ENCODE peak calls at places on chromosome 5, in ten cellular contexts. N is retinal pigment epithelial cell, Q is mammary epithelial cell, K is NB4, W is left ventricle myocardium inferior, B is lower leg skin, V is heart left ventricle, D is GM20000, T is HL-60, I is cardiac muscle cell. C is an unnamed sample.

GRCh38 chr5:31404325-31404724 is 127.6 kb downstream of the DROSHA start:
- DNase-seq in N (no peak), Q (no peak), K (no peak), W (no peak), B (no peak), V (no peak), D (no peak), T (no peak), I (no peak), C (no peak)

GRCh38 chr5:122267195-122267594 is 44.8 kb upstream of the SNCAIP start:
- DNase-seq in N (no peak), Q (no peak), K (no peak), W (no peak), B (no peak), V (no peak), D (no peak), T (no peak), I (no peak), C (no peak)

GRCh38 chr5:149636861-149637246 is 55.6 kb downstream of the ARHGEF37 start:
- DNase-seq in N (no peak), Q (peak), K (peak), W (no peak), B (no peak), V (peak), D (peak), T (no peak), I (peak), C (peak)

GRCh38 chr5:98827161-98827560 is 53.7 kb downstream of the RGMB start:
- DNase-seq in N (peak), Q (peak), K (peak), W (no peak), B (no peak), V (no peak), D (no peak), T (no peak), I (peak), C (peak)

GRCh38 chr5:175893466-175893865 is 22.1 kb downstream of the CPLX2 start:
- DNase-seq in N (no peak), Q (no peak), K (no peak), W (peak), B (no peak), V (peak), D (no peak), T (no peak), I (no peak), C (no peak)

GRCh38 chr5:105163547-105163946 is 1601.0 kb upstream of the NUDT12 start:
- DNase-seq in N (no peak), Q (no peak), K (no peak), W (no peak), B (no peak), V (no peak), D (no peak), T (no peak), I (no peak), C (no peak)

GRCh38 chr5:127699416-127699815 is 3.8 kb upstream of the CCDC192 start:
- DNase-seq in N (no peak), Q (no peak), K (no peak), W (no peak), B (no peak), V (no peak), D (no peak), T (no peak), I (no peak), C (no peak)

GRCh38 chr5:171633776-171634470 is 151.7 kb upstream of the SMIM23 start:
- DNase-seq in N (no peak), Q (no peak), K (peak), W (no peak), B (no peak), V (no peak), D (peak), T (peak), I (no peak), C (no peak)

GRCh38 chr5:100550531-100551036 is 15.4 kb downstream of the FAM174A start:
- DNase-seq in N (no peak), Q (no peak), K (no peak), W (no peak), B (no peak), V (no peak), D (peak), T (no peak), I (no peak), C (no peak)

GRCh38 chr5:76861616-76862015 is 11.8 kb downstream of the S100Z start:
- DNase-seq in N (no peak), Q (no peak), K (no peak), W (no peak), B (no peak), V (no peak), D (no peak), T (no peak), I (no peak), C (no peak)

GRCh38 chr5:140150201-140150600 is 24.5 kb downstream of the IGIP start:
- DNase-seq in N (no peak), Q (no peak), K (no peak), W (no peak), B (peak), V (no peak), D (no peak), T (no peak), I (no peak), C (no peak)

GRCh38 chr5:17305964-17306725 is 88.7 kb downstream of the BASP1 start:
- DNase-seq in N (no peak), Q (peak), K (no peak), W (no peak), B (no peak), V (no peak), D (no peak), T (no peak), I (no peak), C (peak)

GRCh38 chr5:17306726-17307091 is 89.3 kb downstream of the BASP1 start:
- DNase-seq in N (no peak), Q (no peak), K (no peak), W (no peak), B (no peak), V (no peak), D (no peak), T (no peak), I (no peak), C (no peak)

GRCh38 chr5:17305024-17305423 is 87.6 kb downstream of the BASP1 start:
- DNase-seq in N (no peak), Q (no peak), K (no peak), W (no peak), B (no peak), V (no peak), D (no peak), T (no peak), I (no peak), C (no peak)

GRCh38 chr5:17309462-17309861 is 92.0 kb downstream of the BASP1 start:
- DNase-seq in N (no peak), Q (no peak), K (no peak), W (no peak), B (no peak), V (no peak), D (no peak), T (no peak), I (no peak), C (no peak)

GRCh38 chr5:17308326-17309065 is 91.1 kb downstream of the BASP1 start:
- DNase-seq in N (no peak), Q (no peak), K (no peak), W (no peak), B (no peak), V (no peak), D (no peak), T (no peak), I (no peak), C (no peak)
- TF ChIP-seq CTCF in N (no peak), Q (no peak), K (no peak), W (no peak), B (no peak), V (no peak), D (no peak), T (no peak), I (no peak), C (no peak)

GRCh38 chr5:989961-990530 is 18.6 kb upstream of the NKD2 start:
- DNase-seq in N (no peak), Q (no peak), K (peak), W (peak), B (peak), V (peak), D (no peak), T (no peak), I (peak), C (no peak)
- TF ChIP-seq CTCF in N (peak), Q (no peak), K (peak), W (peak), B (no peak), V (peak), D (no peak), T (no peak), I (peak), C (no peak)

GRCh38 chr5:133610489-133611356 is 1.6 kb downstream of the FSTL4 start:
- DNase-seq in N (peak), Q (peak), K (peak), W (peak), B (no peak), V (peak), D (peak), T (no peak), I (peak), C (peak)
- TF ChIP-seq CTCF in N (peak), Q (peak), K (peak), W (peak), B (no peak), V (peak), D (peak), T (no peak), I (peak), C (peak)

GRCh38 chr5:37787742-37788141 is 52.1 kb downstream of the GDNF start:
- DNase-seq in N (no peak), Q (no peak), K (no peak), W (no peak), B (no peak), V (no peak), D (no peak), T (no peak), I (no peak), C (no peak)

GRCh38 chr5:37791321-37791720 is 48.5 kb downstream of the GDNF start:
- DNase-seq in N (no peak), Q (no peak), K (no peak), W (no peak), B (no peak), V (no peak), D (no peak), T (no peak), I (no peak), C (no peak)

GRCh38 chr5:37789991-37790390 is 49.9 kb downstream of the GDNF start:
- DNase-seq in N (no peak), Q (peak), K (no peak), W (no peak), B (no peak), V (no peak), D (no peak), T (no peak), I (no peak), C (no peak)

DNA sequence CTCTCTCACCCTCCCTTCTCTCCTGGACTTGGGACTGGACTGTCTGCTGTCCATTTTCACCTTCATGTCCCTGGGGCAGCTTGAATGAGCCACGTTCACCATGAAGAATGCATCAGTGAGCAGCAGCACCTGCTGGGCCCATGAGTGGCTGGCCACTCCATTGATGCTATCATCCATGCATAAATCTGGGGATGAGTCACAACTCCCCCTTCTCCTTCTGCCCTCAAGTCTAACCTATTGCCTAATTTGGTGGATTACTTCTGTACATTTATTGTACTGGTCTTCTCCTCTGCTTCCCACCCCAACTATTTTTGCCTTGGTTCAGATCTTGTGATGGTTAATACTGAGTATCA is 46.9 kb downstream of the GDNF start:
- DNase-seq in N (no peak), Q (peak), K (peak), W (no peak), B (no peak), V (no peak), D (no peak), T (no peak), I (no peak), C (no peak)
- TF ChIP-seq CTCF in N (no peak), Q (no peak), K (no peak), W (no peak), B (no peak), V (no peak), D (no peak), T (no peak), I (no peak), C (no peak)

DNA sequence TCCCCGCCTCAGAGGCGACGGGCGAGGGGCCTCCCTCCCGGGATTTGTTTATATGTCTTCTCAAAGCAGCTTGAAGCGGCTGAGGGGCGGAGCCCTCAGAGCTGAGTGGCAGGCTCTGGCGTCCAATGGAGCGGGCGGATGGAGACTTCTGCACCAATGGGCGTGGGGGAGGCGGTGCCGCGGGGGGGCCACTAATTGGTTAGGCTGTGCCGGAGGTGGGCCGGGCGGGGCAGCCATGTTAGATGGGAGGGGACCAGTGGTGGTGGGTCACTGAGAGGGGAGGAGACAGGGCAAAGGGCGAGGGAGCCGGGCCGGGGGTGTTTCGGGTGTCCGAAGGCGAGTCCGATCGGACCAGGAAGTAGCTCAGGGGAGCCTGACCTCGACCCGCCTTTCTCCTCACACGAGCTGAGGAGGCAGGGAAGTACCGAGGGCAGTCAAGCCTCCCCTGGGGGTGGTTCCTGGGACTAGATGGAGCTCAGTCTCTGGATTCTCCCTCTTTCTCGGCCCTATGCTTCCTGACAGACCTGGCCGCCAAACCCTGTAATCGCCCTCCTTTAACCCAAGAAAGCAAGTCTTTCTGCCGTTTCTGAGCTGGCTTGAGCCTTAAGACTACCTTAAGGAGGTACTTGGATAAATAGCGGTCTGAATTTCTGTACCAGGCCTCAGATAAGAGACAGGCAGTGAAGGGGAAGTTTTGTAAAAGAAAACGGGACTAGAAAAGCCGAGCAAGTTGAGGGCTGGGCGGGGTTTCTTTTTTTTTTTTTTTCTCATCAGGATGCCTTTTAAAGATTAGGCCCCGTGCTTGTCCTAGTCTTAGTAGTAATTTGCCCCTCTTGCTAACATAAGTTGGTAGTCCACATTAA is 1.1 kb downstream of the CREBRF start:
- DNase-seq in N (peak), Q (peak), K (peak), W (peak), B (peak), V (peak), D (peak), T (peak), I (peak), C (peak)
- TF ChIP-seq CTCF in N (peak), Q (no peak), K (no peak), W (no peak), B (no peak), V (no peak), D (no peak), T (no peak), I (peak), C (no peak)

GRCh38 chr5:111401906-111402305 is 110.4 kb downstream of the STARD4 start:
- DNase-seq in N (no peak), Q (no peak), K (no peak), W (no peak), B (no peak), V (no peak), D (no peak), T (no peak), I (no peak), C (no peak)
- TF ChIP-seq CTCF in N (no peak), Q (no peak), K (no peak), W (no peak), B (no peak), V (no peak), D (no peak), T (no peak), I (peak), C (no peak)

GRCh38 chr5:136065588-136065987 is 36.8 kb downstream of the TGFBI start:
- DNase-seq in N (no peak), Q (no peak), K (no peak), W (no peak), B (peak), V (no peak), D (no peak), T (no peak), I (no peak), C (no peak)

GRCh38 chr5:136062563-136063274 is 33.9 kb downstream of the TGFBI start:
- DNase-seq in N (no peak), Q (peak), K (peak), W (no peak), B (peak), V (no peak), D (no peak), T (peak), I (peak), C (peak)

GRCh38 chr5:136066705-136067271 is 38.0 kb downstream of the TGFBI start:
- DNase-seq in N (no peak), Q (peak), K (no peak), W (peak), B (peak), V (no peak), D (no peak), T (no peak), I (no peak), C (peak)

GRCh38 chr5:136063778-136064465 is 35.1 kb downstream of the TGFBI start:
- DNase-seq in N (no peak), Q (no peak), K (no peak), W (no peak), B (peak), V (no peak), D (no peak), T (no peak), I (no peak), C (no peak)

DNA sequence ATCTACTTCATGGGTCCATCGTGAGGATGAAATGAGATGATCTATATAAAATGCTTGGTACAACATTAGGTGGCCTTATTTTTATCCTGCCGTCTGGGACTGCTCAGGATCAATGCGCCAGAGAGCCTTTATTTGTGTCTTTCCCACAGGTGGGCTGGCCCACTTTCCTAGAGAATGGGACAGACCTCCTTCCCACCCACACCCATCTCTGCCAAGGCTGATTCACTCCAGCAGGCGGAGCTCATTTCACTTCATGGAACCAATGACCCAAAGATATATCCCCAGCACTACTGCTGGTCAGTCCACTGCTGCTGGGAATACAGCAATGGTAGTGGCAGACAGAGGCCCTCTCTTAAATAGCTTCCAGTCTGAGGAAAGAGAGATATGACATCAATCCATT is 35.7 kb downstream of the TGFBI start:
- DNase-seq in N (no peak), Q (no peak), K (no peak), W (no peak), B (peak), V (no peak), D (no peak), T (no peak), I (no peak), C (peak)
- TF ChIP-seq CTCF in N (peak), Q (no peak), K (no peak), W (peak), B (no peak), V (peak), D (no peak), T (no peak), I (peak), C (no peak)

GRCh38 chr5:110865400-110866094 is 126.7 kb downstream of the SLC25A46 start:
- DNase-seq in N (no peak), Q (peak), K (peak), W (no peak), B (no peak), V (no peak), D (peak), T (peak), I (peak), C (peak)
- TF ChIP-seq CTCF in N (peak), Q (peak), K (peak), W (peak), B (no peak), V (no peak), D (peak), T (no peak), I (peak), C (peak)

GRCh38 chr5:145463634-145464033 is 371.5 kb downstream of the PRELID2 start:
- DNase-seq in N (no peak), Q (no peak), K (no peak), W (no peak), B (no peak), V (no peak), D (no peak), T (no peak), I (no peak), C (no peak)
- TF ChIP-seq CTCF in N (no peak), Q (no peak), K (no peak), W (no peak), B (no peak), V (no peak), D (no peak), T (no peak), I (no peak), C (no peak)